ENCODE peak calls at places on chromosomes 4 and X, in five cellular contexts. One of them, this sample, is unnamed.

GRCh38 chr4:100841911-100842310 is 324.1 kb upstream of the EMCN start:
- DNase-seq in endothelial cell: no peak
- DNase-seq in MCF 10A: peak
- DNase-seq in CD8-positive, alpha-beta T cell: no peak
- DNase-seq in neural progenitor cell: no peak
- DNase-seq in this sample: no peak

GRCh38 chr4:84790769-84791565 is 175.5 kb downstream of the WDFY3 start:
- DNase-seq in endothelial cell: no peak
- DNase-seq in MCF 10A: no peak
- DNase-seq in CD8-positive, alpha-beta T cell: no peak
- DNase-seq in neural progenitor cell: no peak
- DNase-seq in this sample: no peak

GRCh38 chrX:47133493-47133892 is 11.0 kb downstream of the NDUFB11 start:
- DNase-seq in CD8-positive, alpha-beta T cell: no peak
- DNase-seq in endothelial cell: no peak
- DNase-seq in MCF 10A: no peak
- DNase-seq in neural progenitor cell: no peak
- DNase-seq in this sample: no peak

GRCh38 chr4:26141916-26142638 is 178.7 kb upstream of the RBPJ start:
- DNase-seq in CD8-positive, alpha-beta T cell: no peak
- DNase-seq in endothelial cell: no peak
- DNase-seq in MCF 10A: no peak
- DNase-seq in neural progenitor cell: no peak
- DNase-seq in this sample: no peak

GRCh38 chr4:154566639-154567204 is 3.9 kb downstream of the FGB start:
- DNase-seq in neural progenitor cell: no peak
- DNase-seq in MCF 10A: peak
- DNase-seq in CD8-positive, alpha-beta T cell: no peak
- DNase-seq in endothelial cell: no peak
- DNase-seq in this sample: no peak

GRCh38 chr4:81164623-81165416 is 50.2 kb downstream of the PRKG2 start:
- DNase-seq in MCF 10A: peak
- DNase-seq in CD8-positive, alpha-beta T cell: no peak
- DNase-seq in endothelial cell: no peak
- DNase-seq in neural progenitor cell: no peak
- DNase-seq in this sample: no peak

GRCh38 chr4:158458271-158458895 is 63.3 kb upstream of the RXFP1 start:
- DNase-seq in neural progenitor cell: no peak
- DNase-seq in MCF 10A: peak
- DNase-seq in endothelial cell: no peak
- DNase-seq in CD8-positive, alpha-beta T cell: no peak
- DNase-seq in this sample: no peak

GRCh38 chr4:77617203-77617602 is 11.6 kb downstream of the CXCL13 start:
- DNase-seq in CD8-positive, alpha-beta T cell: no peak
- DNase-seq in neural progenitor cell: no peak
- DNase-seq in endothelial cell: no peak
- DNase-seq in MCF 10A: peak
- DNase-seq in this sample: no peak

GRCh38 chrX:20361081-20361889 is 94.6 kb upstream of the RPS6KA3 start:
- DNase-seq in CD8-positive, alpha-beta T cell: no peak
- DNase-seq in neural progenitor cell: peak
- DNase-seq in endothelial cell: no peak
- DNase-seq in MCF 10A: peak
- DNase-seq in this sample: no peak

DNA sequence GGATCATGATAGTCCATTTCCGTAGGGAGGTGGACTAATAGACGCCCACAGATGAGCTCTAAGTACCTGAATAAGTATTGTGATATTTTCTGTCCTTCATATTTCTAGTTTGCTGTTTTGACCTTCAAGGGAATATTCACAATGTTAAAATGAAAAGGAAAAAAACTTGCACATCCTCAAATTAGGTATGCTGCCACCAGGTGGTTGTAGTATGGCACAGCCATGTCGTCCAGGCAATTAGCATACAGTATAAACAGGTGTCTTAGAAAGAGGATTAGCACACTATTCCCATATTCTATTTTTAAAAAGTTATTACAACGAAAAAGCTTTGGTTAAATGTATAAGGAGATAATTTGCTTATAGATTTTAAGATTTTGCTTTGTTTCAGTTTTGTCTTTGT is 802.0 kb downstream of the RPA4 start:
- DNase-seq in endothelial cell: peak
- DNase-seq in MCF 10A: peak
- DNase-seq in neural progenitor cell: peak
- DNase-seq in CD8-positive, alpha-beta T cell: no peak
- DNase-seq in this sample: no peak
- TF ChIP-seq CTCF in endothelial cell: peak
- TF ChIP-seq CTCF in MCF 10A: peak
- TF ChIP-seq CTCF in neural progenitor cell: peak
- TF ChIP-seq CTCF in CD8-positive, alpha-beta T cell: no peak
- TF ChIP-seq CTCF in this sample: peak

GRCh38 chrX:82676386-82676785 is 831.7 kb upstream of the POU3F4 start:
- DNase-seq in neural progenitor cell: no peak
- DNase-seq in MCF 10A: peak
- DNase-seq in CD8-positive, alpha-beta T cell: no peak
- DNase-seq in endothelial cell: no peak
- DNase-seq in this sample: no peak
- TF ChIP-seq CTCF in neural progenitor cell: peak
- TF ChIP-seq CTCF in MCF 10A: peak
- TF ChIP-seq CTCF in CD8-positive, alpha-beta T cell: no peak
- TF ChIP-seq CTCF in endothelial cell: peak
- TF ChIP-seq CTCF in this sample: no peak

GRCh38 chr4:38365748-38366310 is 298.2 kb upstream of the KLF3 start:
- DNase-seq in MCF 10A: no peak
- DNase-seq in CD8-positive, alpha-beta T cell: no peak
- DNase-seq in neural progenitor cell: no peak
- DNase-seq in endothelial cell: no peak
- DNase-seq in this sample: no peak

GRCh38 chr4:38366451-38366850 is 297.5 kb upstream of the KLF3 start:
- DNase-seq in endothelial cell: no peak
- DNase-seq in neural progenitor cell: no peak
- DNase-seq in CD8-positive, alpha-beta T cell: no peak
- DNase-seq in MCF 10A: no peak
- DNase-seq in this sample: no peak

GRCh38 chr4:38366997-38367396 is 297.0 kb upstream of the KLF3 start:
- DNase-seq in CD8-positive, alpha-beta T cell: no peak
- DNase-seq in MCF 10A: peak
- DNase-seq in neural progenitor cell: no peak
- DNase-seq in endothelial cell: no peak
- DNase-seq in this sample: no peak

GRCh38 chr4:38368612-38369011 is 295.4 kb upstream of the KLF3 start:
- DNase-seq in MCF 10A: no peak
- DNase-seq in neural progenitor cell: no peak
- DNase-seq in endothelial cell: no peak
- DNase-seq in CD8-positive, alpha-beta T cell: no peak
- DNase-seq in this sample: no peak

DNA sequence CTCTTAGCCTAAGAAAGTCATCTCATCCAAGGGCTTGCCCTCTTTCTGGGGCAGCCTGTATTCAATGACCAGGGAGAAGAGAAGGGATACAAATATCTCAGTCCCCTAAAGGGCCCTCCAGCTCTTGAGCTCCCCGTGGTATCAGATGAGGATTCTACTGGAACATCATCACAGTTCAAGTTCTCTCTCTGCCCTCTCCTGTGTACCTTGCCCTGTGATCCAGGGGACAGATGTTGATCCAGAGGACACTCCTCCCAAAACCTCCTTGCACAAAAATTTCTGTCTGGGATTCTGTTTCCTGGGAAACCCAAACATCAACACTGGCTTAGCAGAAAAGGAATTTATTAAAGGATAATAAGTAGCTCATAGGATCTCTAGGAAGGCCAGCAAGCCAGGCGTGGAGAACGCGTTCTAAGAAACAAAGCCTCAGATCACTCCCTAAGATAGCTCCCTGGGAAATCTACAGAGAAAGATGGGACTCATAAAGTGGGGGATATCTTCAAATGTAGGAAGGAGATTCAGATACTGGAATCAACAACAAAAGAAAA is 296.3 kb upstream of the KLF3 start:
- DNase-seq in CD8-positive, alpha-beta T cell: no peak
- DNase-seq in MCF 10A: no peak
- DNase-seq in endothelial cell: no peak
- DNase-seq in neural progenitor cell: no peak
- DNase-seq in this sample: no peak
- TF ChIP-seq CTCF in CD8-positive, alpha-beta T cell: no peak
- TF ChIP-seq CTCF in MCF 10A: no peak
- TF ChIP-seq CTCF in endothelial cell: no peak
- TF ChIP-seq CTCF in neural progenitor cell: no peak
- TF ChIP-seq CTCF in this sample: no peak

DNA sequence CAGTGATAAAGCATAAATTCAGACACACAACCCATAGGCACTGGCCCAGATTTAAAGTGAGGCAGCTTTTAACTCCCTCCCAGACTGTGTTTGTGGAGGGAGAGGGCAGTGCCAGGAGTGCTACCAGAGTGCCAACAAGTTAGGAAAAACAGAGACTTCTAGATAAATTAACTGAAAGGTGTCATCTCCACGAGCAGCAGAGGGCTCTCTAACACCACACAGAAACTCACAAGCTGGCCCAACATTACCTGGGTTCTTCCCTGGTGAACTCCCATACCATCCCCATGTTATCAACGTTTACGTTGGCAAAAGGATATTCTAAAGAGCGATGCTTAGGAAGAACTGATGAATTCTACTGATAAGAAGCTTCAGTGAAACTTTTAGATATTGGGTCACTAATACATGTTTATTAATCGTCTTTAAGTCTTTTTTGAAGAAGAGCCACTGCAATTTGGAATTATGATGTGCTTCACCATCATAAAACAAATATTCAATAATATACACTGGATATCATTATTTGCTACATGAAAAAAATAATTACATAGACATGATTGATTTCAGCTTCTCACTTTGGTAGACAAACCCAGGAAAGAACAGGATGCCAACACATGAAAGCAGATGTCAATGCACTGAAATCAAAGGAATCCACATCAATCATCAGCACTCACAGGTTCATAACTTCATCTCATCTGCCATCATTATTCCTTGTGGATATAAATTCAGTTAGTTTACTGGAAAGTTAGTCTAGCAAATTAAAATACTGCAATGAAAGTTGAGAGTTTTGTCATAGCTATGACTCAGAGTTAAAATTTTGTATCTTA is 121.2 kb upstream of the NAP1L5 start:
- DNase-seq in neural progenitor cell: peak
- DNase-seq in CD8-positive, alpha-beta T cell: peak
- DNase-seq in endothelial cell: peak
- DNase-seq in MCF 10A: peak
- DNase-seq in this sample: peak
- TF ChIP-seq CTCF in neural progenitor cell: peak
- TF ChIP-seq CTCF in CD8-positive, alpha-beta T cell: peak
- TF ChIP-seq CTCF in endothelial cell: no peak
- TF ChIP-seq CTCF in MCF 10A: peak
- TF ChIP-seq CTCF in this sample: peak

GRCh38 chr4:102760645-102761477 is at the start of gene MANBA:
- DNase-seq in CD8-positive, alpha-beta T cell: peak
- DNase-seq in neural progenitor cell: peak
- DNase-seq in MCF 10A: peak
- DNase-seq in endothelial cell: peak
- DNase-seq in this sample: peak
- TF ChIP-seq CTCF in CD8-positive, alpha-beta T cell: no peak
- TF ChIP-seq CTCF in neural progenitor cell: peak
- TF ChIP-seq CTCF in MCF 10A: no peak
- TF ChIP-seq CTCF in endothelial cell: no peak
- TF ChIP-seq CTCF in this sample: no peak

GRCh38 chrX:35380808-35381700 is 417.1 kb upstream of the MAGEB16 start:
- DNase-seq in CD8-positive, alpha-beta T cell: no peak
- DNase-seq in endothelial cell: no peak
- DNase-seq in MCF 10A: peak
- DNase-seq in neural progenitor cell: peak
- DNase-seq in this sample: no peak
- TF ChIP-seq CTCF in CD8-positive, alpha-beta T cell: no peak
- TF ChIP-seq CTCF in endothelial cell: peak
- TF ChIP-seq CTCF in MCF 10A: peak
- TF ChIP-seq CTCF in neural progenitor cell: peak
- TF ChIP-seq CTCF in this sample: no peak

GRCh38 chrX:152912121-152912520 is 14.3 kb downstream of the ZNF185 start:
- DNase-seq in CD8-positive, alpha-beta T cell: no peak
- DNase-seq in MCF 10A: no peak
- DNase-seq in endothelial cell: peak
- DNase-seq in neural progenitor cell: no peak
- DNase-seq in this sample: no peak
- TF ChIP-seq CTCF in CD8-positive, alpha-beta T cell: no peak
- TF ChIP-seq CTCF in MCF 10A: no peak
- TF ChIP-seq CTCF in endothelial cell: no peak
- TF ChIP-seq CTCF in neural progenitor cell: peak
- TF ChIP-seq CTCF in this sample: no peak

This sample was measured in natural killer cell.